ENCODE peak calls at places on chromosomes 16 and 17, in nine cellular contexts. I, F, P, D, X, A, N, V and G are unnamed samples.

GRCh38 chr16:66013497-66013896 is 353.0 kb upstream of the CDH5 start:
- DNase-seq in P (no peak), D (no peak), X (no peak), N (no peak), F (no peak), V (no peak), A (no peak), I (no peak), G (no peak)

GRCh38 chr16:14392960-14393359 is 237.1 kb downstream of the PARN start:
- DNase-seq in F (no peak), N (no peak), I (no peak), X (no peak), P (no peak), D (no peak), V (no peak), A (no peak), G (no peak)

GRCh38 chr16:53864819-53865491 is 161.0 kb downstream of the FTO start:
- DNase-seq in A (no peak), I (no peak), N (no peak), V (no peak), F (peak; percentile 74), X (peak; percentile 4), D (no peak), P (no peak), G (no peak)

GRCh38 chr17:60748232-60748631 is 70.6 kb downstream of the BCAS3 start:
- DNase-seq in X (no peak), N (no peak), D (no peak), A (no peak), I (no peak), V (no peak), F (no peak), P (no peak), G (no peak)

GRCh38 chr17:43766413-43767052 is 7.9 kb upstream of the SOST start:
- DNase-seq in N (peak; percentile 36), P (no peak), V (no peak), I (peak; percentile 68), F (no peak), A (peak; percentile 52), D (peak; percentile 71), X (peak; percentile 88), G (peak; percentile 83)

GRCh38 chr17:47815106-47815918 is 6.3 kb downstream of the OSBPL7 start:
- DNase-seq in A (no peak), P (no peak), N (no peak), X (no peak), D (no peak), F (no peak), V (peak; percentile 35), I (no peak), G (no peak)

GRCh38 chr16:84451781-84452180 is 52.7 kb downstream of the MEAK7 start:
- DNase-seq in A (no peak), V (no peak), N (no peak), X (no peak), P (no peak), F (no peak), D (peak; percentile 17), I (no peak), G (no peak)

GRCh38 chr16:79437764-79438728 is 162.5 kb downstream of the MAF start:
- DNase-seq in D (no peak), P (no peak), X (no peak), A (peak; percentile 56), F (no peak), I (peak; percentile 15), V (no peak), N (no peak), G (no peak)

GRCh38 chr17:77363821-77364361 is 223.1 kb downstream of the SEC14L1 start:
- DNase-seq in I (no peak), X (no peak), F (no peak), A (peak; percentile 83), V (peak; percentile 66), D (no peak), P (no peak), N (no peak), G (no peak)

GRCh38 chr16:89456412-89456811 is 33.9 kb downstream of the ANKRD11 start:
- DNase-seq in P (no peak), V (no peak), N (no peak), F (no peak), X (no peak), D (no peak), A (no peak), I (no peak), G (peak; percentile 4)

DNA sequence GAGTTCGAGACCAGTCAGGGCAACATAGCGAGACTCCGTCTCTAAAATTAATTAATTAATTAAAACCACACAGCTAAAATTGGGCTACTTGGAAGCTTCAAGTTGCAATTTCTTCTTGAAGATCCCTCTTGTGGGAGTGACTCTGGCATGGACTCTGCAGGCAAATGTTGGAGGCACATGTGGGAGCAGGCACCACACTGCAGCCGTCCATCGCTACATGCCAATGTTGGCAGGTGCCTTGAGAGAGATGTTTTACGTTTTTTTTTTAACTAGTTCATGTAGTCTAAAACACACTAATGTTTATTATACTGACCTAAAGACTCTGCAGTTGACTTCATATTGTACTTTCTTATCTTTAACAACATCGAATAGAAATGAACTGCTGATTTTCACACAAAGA is 7.9 kb upstream of the CCL8 start:
- DNase-seq in F (no peak), D (no peak), V (no peak), A (no peak), N (no peak), I (no peak), P (no peak), X (no peak), G (no peak)
- H3K9me3 ChIP-seq in F (no peaks in the 10 kb centered on the region), D (no peaks in the 10 kb centered on the region), V (no peaks in the 10 kb centered on the region), A (no peaks in the 10 kb centered on the region), N (no peaks in the 10 kb centered on the region), I (no peaks in the 10 kb centered on the region), P (no peaks in the 10 kb centered on the region), X (no peaks in the 10 kb centered on the region), G (no peaks in the 10 kb centered on the region)

DNA sequence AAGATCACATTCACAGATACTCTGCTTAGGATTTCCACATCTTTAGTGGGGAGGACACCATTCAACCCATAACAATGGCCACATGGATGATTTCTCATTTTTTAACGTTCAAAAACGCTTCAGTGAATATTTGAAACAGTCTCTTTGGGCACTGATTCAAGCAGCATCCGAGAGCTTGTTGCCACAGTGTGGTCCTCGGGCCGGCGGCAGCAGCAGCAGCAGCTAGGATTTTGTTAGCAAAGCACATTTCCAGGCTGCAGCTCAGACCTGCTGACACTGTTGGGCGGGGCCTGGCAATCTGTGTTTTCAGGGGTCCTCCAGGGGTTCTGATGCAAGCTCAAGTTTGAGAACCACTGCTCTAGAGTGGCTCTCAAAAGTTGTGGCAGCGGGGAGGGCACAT is 27.9 kb upstream of the CMIP start:
- DNase-seq in I (no peak), X (no peak), V (no peak), P (no peak), F (no peak), N (no peak), A (no peak), D (no peak), G (no peak)
- H3K4me1 ChIP-seq in I (peaks cover 26% of the 10 kb centered on the region), X (peaks cover 40% of the 10 kb centered on the region), V (no peaks in the 10 kb centered on the region), P (no peaks in the 10 kb centered on the region), F (peaks cover 12% of the 10 kb centered on the region), N (no peaks in the 10 kb centered on the region), A (no peaks in the 10 kb centered on the region), D (no peaks in the 10 kb centered on the region), G (peaks cover 7% of the 10 kb centered on the region)

GRCh38 chr16:26491271-26491670 is 575.5 kb upstream of the C16orf82 start:
- DNase-seq in X (no peak), P (no peak), A (no peak), V (no peak), I (no peak), F (no peak), D (no peak), N (no peak), G (no peak)
- H3K9me3 ChIP-seq in X (no peaks in the 10 kb centered on the region), P (no peaks in the 10 kb centered on the region), A (no peaks in the 10 kb centered on the region), V (no peaks in the 10 kb centered on the region), I (no peaks in the 10 kb centered on the region), F (no peaks in the 10 kb centered on the region), D (no peaks in the 10 kb centered on the region), N (no peaks in the 10 kb centered on the region), G (no peaks in the 10 kb centered on the region)

GRCh38 chr16:17362191-17362590 is 108.6 kb downstream of the XYLT1 start:
- DNase-seq in A (no peak), I (no peak), D (no peak), X (no peak), P (no peak), N (no peak), V (no peak), F (no peak), G (no peak)
- H3K4me1 ChIP-seq in A (peaks cover 11% of the 10 kb centered on the region), I (peaks cover 26% of the 10 kb centered on the region), D (peaks cover 78% of the 10 kb centered on the region), X (no peaks in the 10 kb centered on the region), P (peaks cover 48% of the 10 kb centered on the region), N (peaks cover 100% of the 10 kb centered on the region), V (peaks cover 52% of the 10 kb centered on the region), F (no peaks in the 10 kb centered on the region), G (peaks cover 6% of the 10 kb centered on the region)

DNA sequence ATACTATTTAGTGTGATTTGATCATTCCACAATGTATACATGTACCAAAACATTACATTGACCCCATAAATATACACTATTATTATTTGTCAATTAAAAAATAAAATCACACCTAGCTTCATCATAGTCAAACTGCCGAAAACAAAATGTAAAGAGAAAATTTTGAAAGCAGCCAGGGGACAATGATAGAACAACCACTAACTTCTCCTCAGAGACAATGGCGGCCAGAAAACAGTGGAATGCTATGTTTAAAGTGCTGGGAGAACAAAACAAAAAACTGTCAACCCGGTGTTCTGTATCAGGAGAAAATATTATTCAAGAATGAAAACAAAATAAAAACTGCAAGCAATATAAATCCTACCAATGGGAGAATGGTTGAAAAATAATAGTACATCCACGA is 63.2 kb downstream of the METRNL start:
- DNase-seq in F (no peak), V (no peak), N (no peak), X (no peak), P (no peak), I (no peak), A (no peak), D (no peak), G (no peak)
- H3K9me3 ChIP-seq in F (peaks cover 4% of the 10 kb centered on the region), V (no peaks in the 10 kb centered on the region), N (no peaks in the 10 kb centered on the region), X (peaks cover 26% of the 10 kb centered on the region), P (no peaks in the 10 kb centered on the region), I (peaks cover 13% of the 10 kb centered on the region), A (no peaks in the 10 kb centered on the region), D (no peaks in the 10 kb centered on the region), G (peaks cover 2% of the 10 kb centered on the region)

DNA sequence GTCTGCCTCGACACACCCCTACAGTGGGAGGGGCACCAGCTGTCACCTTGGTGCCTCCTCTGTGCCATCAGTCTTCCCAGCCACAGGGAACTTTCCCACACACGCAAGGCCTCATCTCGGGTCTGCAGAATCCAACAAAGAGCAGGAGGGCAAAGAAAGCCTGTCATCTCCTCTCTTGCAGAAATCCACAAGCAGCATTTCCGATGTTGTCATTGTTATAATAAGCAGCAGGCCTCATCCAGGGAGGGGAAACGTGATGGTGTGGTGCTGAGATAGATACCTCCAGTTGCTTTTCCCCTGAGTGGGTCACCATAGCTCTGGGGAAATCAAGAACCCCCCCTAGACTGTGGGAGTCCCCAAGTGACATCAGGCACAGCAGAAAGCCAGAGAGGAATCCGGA is 110.4 kb downstream of the CMIP start:
- DNase-seq in A (no peak), N (no peak), P (no peak), F (no peak), I (no peak), D (no peak), V (no peak), X (no peak), G (peak; percentile 26)
- H3K4me1 ChIP-seq in A (peaks cover 9% of the 10 kb centered on the region), N (peaks cover 27% of the 10 kb centered on the region), P (peaks cover 24% of the 10 kb centered on the region), F (peaks cover 24% of the 10 kb centered on the region), I (no peaks in the 10 kb centered on the region), D (peaks cover 92% of the 10 kb centered on the region), V (peaks cover 59% of the 10 kb centered on the region), X (peaks cover 98% of the 10 kb centered on the region), G (peaks cover 40% of the 10 kb centered on the region)

DNA sequence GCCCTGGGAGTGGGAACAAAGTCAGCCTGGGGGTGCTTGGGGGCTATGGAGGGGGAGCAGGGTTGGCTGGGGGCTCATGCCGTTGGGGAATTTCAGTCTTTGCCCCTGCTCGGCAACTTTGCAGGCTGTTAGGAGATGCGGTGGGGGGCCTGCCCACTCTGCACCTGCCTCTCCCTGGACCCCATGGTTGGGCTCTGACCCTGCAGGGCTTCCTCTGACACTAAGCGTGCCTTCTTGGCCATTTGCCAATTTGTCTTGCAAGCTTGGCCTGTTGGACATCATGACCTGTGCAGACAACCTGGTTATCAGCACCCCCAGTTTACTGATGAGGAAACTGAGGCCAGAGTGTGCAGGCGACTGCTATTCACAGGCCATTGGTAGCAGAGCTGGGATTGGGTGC is 14.6 kb downstream of the ADCY7 start:
- DNase-seq in F (no peak), N (no peak), X (no peak), D (no peak), V (peak; percentile 62), A (no peak), P (no peak), I (no peak), G (peak; percentile 44)
- H3K9me3 ChIP-seq in F (no peaks in the 10 kb centered on the region), N (no peaks in the 10 kb centered on the region), X (no peaks in the 10 kb centered on the region), D (no peaks in the 10 kb centered on the region), V (no peaks in the 10 kb centered on the region), A (no peaks in the 10 kb centered on the region), P (no peaks in the 10 kb centered on the region), I (no peaks in the 10 kb centered on the region), G (no peaks in the 10 kb centered on the region)